ENCODE peak calls at places on chromosome 6, in six cellular contexts. N, E, R, P, L and Z are unnamed samples. For H3K9me3, the result is how much of the 10 kb centered on the place peaks cover.

GRCh38 chr6:35573495-35574110 is 60.9 kb upstream of the TULP1 start:
- DNase-seq in E (no peak), L (no peak), R (no peak), P (no peak), N (no peak), Z (no peak)

GRCh38 chr6:151257984-151258445 is 18.2 kb downstream of the AKAP12 start:
- DNase-seq in L (no peak), P (no peak), N (no peak), R (no peak), E (peak), Z (no peak)

GRCh38 chr6:136103763-136104311 is 146.3 kb downstream of the MTFR2 start:
- DNase-seq in P (peak), E (peak), R (no peak), L (peak), N (peak), Z (no peak)

GRCh38 chr6:2942916-2943563 is 28.3 kb downstream of the SERPINB6 start:
- DNase-seq in R (no peak), L (no peak), E (peak), P (no peak), N (no peak), Z (no peak)

GRCh38 chr6:15077964-15078363 is 167.9 kb upstream of the JARID2 start:
- DNase-seq in P (no peak), R (no peak), N (peak), L (no peak), E (no peak), Z (no peak)

GRCh38 chr6:161181136-161181535 is 92.7 kb downstream of the AGPAT4 start:
- DNase-seq in E (no peak), L (no peak), P (no peak), N (no peak), R (no peak), Z (no peak)

GRCh38 chr6:44084231-44085014 is 42.8 kb downstream of the MRPL14 start:
- DNase-seq in L (peak), P (no peak), E (peak), R (no peak), N (no peak), Z (no peak)

GRCh38 chr6:162442675-162443074 is 284.9 kb downstream of the PRKN start:
- DNase-seq in R (no peak), N (peak), E (peak), P (no peak), L (no peak), Z (no peak)

GRCh38 chr6:76633259-76633658 is 560.8 kb upstream of the IMPG1 start:
- DNase-seq in P (no peak), E (no peak), N (peak), L (no peak), R (no peak), Z (no peak)

GRCh38 chr6:44652551-44652950 is 265.0 kb downstream of the CDC5L start:
- DNase-seq in R (no peak), L (no peak), E (no peak), P (no peak), N (no peak), Z (no peak)

GRCh38 chr6:169342655-169343054 is 89.0 kb upstream of the THBS2 start:
- DNase-seq in E (no peak), L (no peak), N (no peak), R (no peak), P (no peak), Z (no peak)

GRCh38 chr6:125791820-125792165 is 1.0 kb downstream of the NCOA7 start:
- DNase-seq in R (no peak), E (no peak), N (no peak), L (no peak), P (no peak), Z (no peak)
- TF ChIP-seq CTCF in R (no peak), E (no peak), N (no peak), L (no peak), P (no peak), Z (peak)

GRCh38 chr6:168215121-168215808 is 104.3 kb downstream of the DACT2 start:
- DNase-seq in R (no peak), E (no peak), N (no peak), P (no peak), L (no peak), Z (no peak)
- H3K9me3 ChIP-seq in R (under half), E (under half), N (under half), P (under half), L (under half), Z (under half)

GRCh38 chr6:111844921-111845320 is 28.3 kb downstream of the FYN start:
- DNase-seq in R (no peak), L (no peak), E (no peak), N (peak), P (no peak), Z (no peak)

GRCh38 chr6:111845441-111845871 is 27.8 kb downstream of the FYN start:
- DNase-seq in R (no peak), P (no peak), E (no peak), L (no peak), N (no peak), Z (no peak)

GRCh38 chr6:111848262-111848661 is 25.0 kb downstream of the FYN start:
- DNase-seq in N (no peak), R (no peak), P (no peak), L (no peak), E (no peak), Z (no peak)

GRCh38 chr6:111846061-111846460 is 27.2 kb downstream of the FYN start:
- DNase-seq in P (no peak), L (no peak), E (no peak), R (no peak), N (no peak), Z (no peak)

GRCh38 chr6:111846511-111847409 is 26.5 kb downstream of the FYN start:
- DNase-seq in R (no peak), L (no peak), E (no peak), P (peak), N (no peak), Z (no peak)
- H3K27ac ChIP-seq in R (no peak), L (no peak), E (no peak), P (peak), N (no peak), Z (no peak)

DNA sequence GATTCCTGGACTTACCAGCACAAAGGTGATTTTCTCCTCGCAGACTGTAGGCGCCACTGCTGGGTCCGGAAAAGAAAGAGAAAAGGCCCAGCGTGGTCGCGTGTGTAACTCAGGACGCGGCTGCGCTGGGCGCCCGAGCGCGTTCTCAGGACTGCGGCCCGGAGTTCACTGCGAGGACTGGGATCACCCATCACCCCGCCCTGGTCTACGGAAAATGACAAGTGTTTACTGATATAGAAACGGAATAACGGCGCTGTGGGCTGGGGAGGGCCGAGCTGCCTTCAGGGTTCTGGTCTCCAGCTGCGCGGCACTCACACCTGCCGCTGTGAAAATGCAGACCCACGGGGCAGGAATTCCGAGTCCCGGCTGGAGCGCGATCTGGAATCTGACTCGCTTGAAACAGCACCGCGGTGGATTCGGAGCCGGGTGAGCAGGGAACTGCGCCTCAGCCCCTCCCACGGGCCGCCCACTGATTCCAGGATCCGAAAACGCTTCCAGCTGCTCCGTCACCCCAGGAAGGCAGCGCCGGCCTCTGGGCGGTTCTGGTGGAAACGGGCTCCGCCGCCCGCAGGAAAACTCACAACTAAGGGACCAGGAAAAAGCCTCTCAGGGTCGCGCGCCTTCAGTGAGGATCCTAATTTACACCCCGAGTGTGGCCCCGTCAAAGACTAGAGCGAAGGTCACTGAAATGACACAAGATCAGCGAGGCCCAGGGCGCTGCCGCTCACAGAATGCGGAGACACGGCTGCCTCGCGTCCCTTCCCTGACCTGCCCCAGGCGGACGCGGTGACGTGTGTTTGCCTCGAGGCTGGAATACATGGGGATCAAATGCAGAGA is 34.5 kb downstream of the HLA-A start:
- DNase-seq in P (peak), L (peak), N (peak), E (peak), R (peak), Z (no peak)
- TF ChIP-seq CTCF in P (no peak), L (peak), N (no peak), E (peak), R (no peak), Z (peak)

GRCh38 chr6:159395614-159396013 is 226.4 kb downstream of the FNDC1 start:
- DNase-seq in P (no peak), E (no peak), L (no peak), R (no peak), N (no peak), Z (no peak)

GRCh38 chr6:159390384-159390783 is 221.2 kb downstream of the FNDC1 start:
- DNase-seq in N (no peak), P (no peak), L (no peak), E (no peak), R (no peak), Z (no peak)

GRCh38 chr6:159389695-159390094 is 220.5 kb downstream of the FNDC1 start:
- DNase-seq in E (no peak), P (no peak), L (no peak), R (no peak), N (no peak), Z (no peak)
- H3K9me3 ChIP-seq in E (under half), P (under half), L (under half), R (under half), N (under half), Z (under half)

DNA sequence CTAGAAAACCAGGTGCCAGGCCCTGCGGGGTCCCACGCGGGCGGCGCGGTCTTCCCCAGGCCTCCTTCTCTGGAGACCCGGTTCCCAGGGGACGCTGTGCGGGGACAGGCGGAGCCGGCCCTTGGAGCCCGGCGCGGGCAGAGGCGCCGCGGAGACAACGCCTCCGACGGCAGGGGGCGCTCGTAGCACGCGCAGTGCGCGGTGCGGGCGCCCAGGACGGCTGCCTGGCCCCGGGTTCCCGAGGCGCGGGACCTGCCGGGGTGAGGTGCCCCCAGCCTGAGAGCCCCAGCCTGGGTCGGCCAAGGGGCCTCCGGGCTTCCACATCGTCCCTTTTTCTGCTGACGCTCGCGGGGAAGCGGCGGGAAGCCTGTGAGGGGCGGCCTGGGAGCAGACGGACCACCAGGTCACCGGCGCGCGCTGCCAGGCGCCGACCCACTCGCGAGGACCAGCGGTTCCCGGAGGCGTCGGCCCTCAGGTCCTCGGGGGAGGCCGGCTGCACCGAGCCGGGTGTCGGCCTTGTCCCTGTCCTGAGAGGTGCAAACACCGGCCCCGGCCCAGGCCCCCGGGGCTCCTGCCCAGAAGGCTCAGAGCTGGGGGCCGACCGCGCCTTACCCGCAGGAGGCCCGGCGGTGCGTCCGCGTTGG is 5.2 kb upstream of the FOXC1 start:
- DNase-seq in R (no peak), E (peak), L (no peak), N (peak), P (peak), Z (no peak)
- H3K27ac ChIP-seq in R (no peak), E (no peak), L (no peak), N (no peak), P (no peak), Z (no peak)

GRCh38 chr6:26258199-26258977 is 106.6 kb upstream of the BTN3A2 start:
- DNase-seq in E (no peak), L (no peak), P (no peak), N (no peak), R (no peak), Z (no peak)
- TF ChIP-seq CTCF in E (no peak), L (no peak), P (no peak), N (peak), R (no peak), Z (peak)

DNA sequence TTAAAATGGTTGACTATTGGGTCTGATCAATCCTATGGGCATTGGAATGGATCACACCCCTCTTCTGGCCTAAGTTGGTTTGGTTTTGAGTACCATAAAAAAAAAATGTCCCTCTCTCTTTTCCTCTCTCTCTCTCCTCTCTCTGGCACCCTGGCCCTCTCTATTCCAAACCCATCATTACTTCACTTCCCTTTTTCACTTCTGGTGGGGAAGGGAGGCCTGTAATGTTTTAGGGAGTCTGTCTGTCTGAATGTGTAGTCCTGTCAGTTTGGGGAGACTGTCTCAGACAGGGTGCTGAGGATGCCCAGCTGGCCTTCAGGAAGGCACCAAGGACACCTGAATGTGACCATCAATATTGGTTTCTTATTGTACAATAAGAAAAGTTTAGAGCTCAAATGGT is 165.8 kb downstream of the CD24 start:
- DNase-seq in L (no peak), R (no peak), P (no peak), N (no peak), E (no peak), Z (no peak)
- H3K9me3 ChIP-seq in L (under half), R (half or more), P (half or more), N (under half), E (under half), Z (under half)